ENCODE peak calls at places on chromosomes 7 and 10, in five cellular contexts. One of them, this sample, is unnamed.

GRCh38 chr10:127182161-127182560 is 14.2 kb downstream of the INSYN2A start:
- DNase-seq in HFF-Myc: no peak
- DNase-seq in substantia nigra: no peak
- DNase-seq in stimulated activated CD4-positive, alpha-beta T cell treated with anti-CD3 and anti-CD28 coated beads, Interleukin-1b, Interleukin-23, amount 100 ng/mL, for 48 hours: no peak
- DNase-seq in effector CD4-positive, alpha-beta T cell: no peak
- DNase-seq in this sample: no peak

GRCh38 chr7:45178241-45179225 is 20.9 kb downstream of the RAMP3 start:
- DNase-seq in HFF-Myc: no peak
- DNase-seq in substantia nigra: no peak
- DNase-seq in stimulated activated CD4-positive, alpha-beta T cell treated with anti-CD3 and anti-CD28 coated beads, Interleukin-1b, Interleukin-23, amount 100 ng/mL, for 48 hours: no peak
- DNase-seq in effector CD4-positive, alpha-beta T cell: no peak
- DNase-seq in this sample: no peak

GRCh38 chr10:86952106-86952505 is 5.3 kb downstream of the MMRN2 start:
- DNase-seq in HFF-Myc: no peak
- DNase-seq in substantia nigra: no peak
- DNase-seq in stimulated activated CD4-positive, alpha-beta T cell treated with anti-CD3 and anti-CD28 coated beads, Interleukin-1b, Interleukin-23, amount 100 ng/mL, for 48 hours: no peak
- DNase-seq in effector CD4-positive, alpha-beta T cell: no peak
- DNase-seq in this sample: no peak

GRCh38 chr7:151228024-151228866 is 1.2 kb upstream of the ABCF2 start:
- DNase-seq in HFF-Myc: no peak
- DNase-seq in substantia nigra: no peak
- DNase-seq in stimulated activated CD4-positive, alpha-beta T cell treated with anti-CD3 and anti-CD28 coated beads, Interleukin-1b, Interleukin-23, amount 100 ng/mL, for 48 hours: no peak
- DNase-seq in effector CD4-positive, alpha-beta T cell: no peak
- DNase-seq in this sample: no peak

GRCh38 chr10:126218174-126218573 is 170.1 kb downstream of the ADAM12 start:
- DNase-seq in HFF-Myc: no peak
- DNase-seq in substantia nigra: no peak
- DNase-seq in stimulated activated CD4-positive, alpha-beta T cell treated with anti-CD3 and anti-CD28 coated beads, Interleukin-1b, Interleukin-23, amount 100 ng/mL, for 48 hours: no peak
- DNase-seq in effector CD4-positive, alpha-beta T cell: no peak
- DNase-seq in this sample: no peak

GRCh38 chr10:43299579-43299978 is 32.7 kb upstream of the RASGEF1A start:
- DNase-seq in HFF-Myc: no peak
- DNase-seq in substantia nigra: no peak
- DNase-seq in stimulated activated CD4-positive, alpha-beta T cell treated with anti-CD3 and anti-CD28 coated beads, Interleukin-1b, Interleukin-23, amount 100 ng/mL, for 48 hours: peak
- DNase-seq in effector CD4-positive, alpha-beta T cell: peak
- DNase-seq in this sample: peak

GRCh38 chr10:124650820-124651401 is 93.3 kb downstream of the FAM53B start:
- DNase-seq in HFF-Myc: no peak
- DNase-seq in substantia nigra: no peak
- DNase-seq in stimulated activated CD4-positive, alpha-beta T cell treated with anti-CD3 and anti-CD28 coated beads, Interleukin-1b, Interleukin-23, amount 100 ng/mL, for 48 hours: peak
- DNase-seq in effector CD4-positive, alpha-beta T cell: peak
- DNase-seq in this sample: peak

GRCh38 chr7:106064329-106064728 is 47.8 kb downstream of the SYPL1 start:
- DNase-seq in HFF-Myc: no peak
- DNase-seq in substantia nigra: no peak
- DNase-seq in stimulated activated CD4-positive, alpha-beta T cell treated with anti-CD3 and anti-CD28 coated beads, Interleukin-1b, Interleukin-23, amount 100 ng/mL, for 48 hours: no peak
- DNase-seq in effector CD4-positive, alpha-beta T cell: no peak
- DNase-seq in this sample: no peak

GRCh38 chr10:760622-761021 is 71.2 kb upstream of the DIP2C start:
- DNase-seq in HFF-Myc: no peak
- DNase-seq in substantia nigra: no peak
- DNase-seq in stimulated activated CD4-positive, alpha-beta T cell treated with anti-CD3 and anti-CD28 coated beads, Interleukin-1b, Interleukin-23, amount 100 ng/mL, for 48 hours: no peak
- DNase-seq in effector CD4-positive, alpha-beta T cell: no peak
- DNase-seq in this sample: no peak

GRCh38 chr7:4479367-4480039 is 202.6 kb upstream of the FOXK1 start:
- DNase-seq in HFF-Myc: peak
- DNase-seq in substantia nigra: no peak
- DNase-seq in stimulated activated CD4-positive, alpha-beta T cell treated with anti-CD3 and anti-CD28 coated beads, Interleukin-1b, Interleukin-23, amount 100 ng/mL, for 48 hours: no peak
- DNase-seq in effector CD4-positive, alpha-beta T cell: no peak
- DNase-seq in this sample: no peak

GRCh38 chr10:22230331-22230833 is 12.6 kb upstream of the EBLN1 start:
- DNase-seq in HFF-Myc: peak
- DNase-seq in substantia nigra: no peak
- DNase-seq in stimulated activated CD4-positive, alpha-beta T cell treated with anti-CD3 and anti-CD28 coated beads, Interleukin-1b, Interleukin-23, amount 100 ng/mL, for 48 hours: peak
- DNase-seq in effector CD4-positive, alpha-beta T cell: peak
- DNase-seq in this sample: peak

GRCh38 chr7:22351329-22351692 is 5.6 kb downstream of the RAPGEF5 start:
- DNase-seq in HFF-Myc: no peak
- DNase-seq in substantia nigra: no peak
- DNase-seq in stimulated activated CD4-positive, alpha-beta T cell treated with anti-CD3 and anti-CD28 coated beads, Interleukin-1b, Interleukin-23, amount 100 ng/mL, for 48 hours: no peak
- DNase-seq in effector CD4-positive, alpha-beta T cell: no peak
- DNase-seq in this sample: no peak

GRCh38 chr7:13633857-13634256 is 355.6 kb downstream of the ETV1 start:
- DNase-seq in HFF-Myc: no peak
- DNase-seq in substantia nigra: no peak
- DNase-seq in stimulated activated CD4-positive, alpha-beta T cell treated with anti-CD3 and anti-CD28 coated beads, Interleukin-1b, Interleukin-23, amount 100 ng/mL, for 48 hours: no peak
- DNase-seq in effector CD4-positive, alpha-beta T cell: no peak
- DNase-seq in this sample: no peak

GRCh38 chr10:58791137-58791536 is 278.5 kb downstream of the BICC1 start:
- DNase-seq in HFF-Myc: no peak
- DNase-seq in substantia nigra: no peak
- DNase-seq in stimulated activated CD4-positive, alpha-beta T cell treated with anti-CD3 and anti-CD28 coated beads, Interleukin-1b, Interleukin-23, amount 100 ng/mL, for 48 hours: no peak
- DNase-seq in effector CD4-positive, alpha-beta T cell: no peak
- DNase-seq in this sample: no peak

GRCh38 chr7:30038182-30038980 is 10.2 kb downstream of the PLEKHA8 start:
- DNase-seq in HFF-Myc: no peak
- DNase-seq in substantia nigra: no peak
- DNase-seq in stimulated activated CD4-positive, alpha-beta T cell treated with anti-CD3 and anti-CD28 coated beads, Interleukin-1b, Interleukin-23, amount 100 ng/mL, for 48 hours: no peak
- DNase-seq in effector CD4-positive, alpha-beta T cell: no peak
- DNase-seq in this sample: no peak

GRCh38 chr7:138797715-138798320 is at the start of the genes ATP6V0A4 and TMEM213:
- DNase-seq in HFF-Myc: no peak
- DNase-seq in substantia nigra: no peak
- DNase-seq in stimulated activated CD4-positive, alpha-beta T cell treated with anti-CD3 and anti-CD28 coated beads, Interleukin-1b, Interleukin-23, amount 100 ng/mL, for 48 hours: no peak
- DNase-seq in effector CD4-positive, alpha-beta T cell: no peak
- DNase-seq in this sample: peak

GRCh38 chr7:2614646-2615330 is 17.0 kb upstream of the TTYH3 start:
- DNase-seq in HFF-Myc: no peak
- DNase-seq in substantia nigra: no peak
- DNase-seq in stimulated activated CD4-positive, alpha-beta T cell treated with anti-CD3 and anti-CD28 coated beads, Interleukin-1b, Interleukin-23, amount 100 ng/mL, for 48 hours: no peak
- DNase-seq in effector CD4-positive, alpha-beta T cell: no peak
- DNase-seq in this sample: no peak

GRCh38 chr10:61110188-61110844 is 166.3 kb upstream of the RHOBTB1 start:
- DNase-seq in HFF-Myc: no peak
- DNase-seq in substantia nigra: no peak
- DNase-seq in stimulated activated CD4-positive, alpha-beta T cell treated with anti-CD3 and anti-CD28 coated beads, Interleukin-1b, Interleukin-23, amount 100 ng/mL, for 48 hours: no peak
- DNase-seq in effector CD4-positive, alpha-beta T cell: no peak
- DNase-seq in this sample: no peak

GRCh38 chr10:46537309-46537708 is 19.1 kb downstream of the GPRIN2 start:
- DNase-seq in HFF-Myc: no peak
- DNase-seq in substantia nigra: no peak
- DNase-seq in stimulated activated CD4-positive, alpha-beta T cell treated with anti-CD3 and anti-CD28 coated beads, Interleukin-1b, Interleukin-23, amount 100 ng/mL, for 48 hours: no peak
- DNase-seq in effector CD4-positive, alpha-beta T cell: no peak
- DNase-seq in this sample: no peak

GRCh38 chr7:36742911-36743775 is 18.8 kb upstream of the AOAH start:
- DNase-seq in HFF-Myc: no peak
- DNase-seq in substantia nigra: no peak
- DNase-seq in stimulated activated CD4-positive, alpha-beta T cell treated with anti-CD3 and anti-CD28 coated beads, Interleukin-1b, Interleukin-23, amount 100 ng/mL, for 48 hours: no peak
- DNase-seq in effector CD4-positive, alpha-beta T cell: no peak
- DNase-seq in this sample: no peak

GRCh38 chr7:15829689-15830088 is 143.2 kb upstream of the MEOX2 start:
- DNase-seq in HFF-Myc: no peak
- DNase-seq in substantia nigra: no peak
- DNase-seq in stimulated activated CD4-positive, alpha-beta T cell treated with anti-CD3 and anti-CD28 coated beads, Interleukin-1b, Interleukin-23, amount 100 ng/mL, for 48 hours: no peak
- DNase-seq in effector CD4-positive, alpha-beta T cell: no peak
- DNase-seq in this sample: no peak

GRCh38 chr7:137475966-137476365 is 132.4 kb upstream of the PTN start:
- DNase-seq in HFF-Myc: no peak
- DNase-seq in substantia nigra: no peak
- DNase-seq in stimulated activated CD4-positive, alpha-beta T cell treated with anti-CD3 and anti-CD28 coated beads, Interleukin-1b, Interleukin-23, amount 100 ng/mL, for 48 hours: no peak
- DNase-seq in effector CD4-positive, alpha-beta T cell: no peak
- DNase-seq in this sample: no peak

GRCh38 chr7:87599336-87599735 is 1.3 kb downstream of the ABCB1 start:
- DNase-seq in HFF-Myc: no peak
- DNase-seq in substantia nigra: no peak
- DNase-seq in stimulated activated CD4-positive, alpha-beta T cell treated with anti-CD3 and anti-CD28 coated beads, Interleukin-1b, Interleukin-23, amount 100 ng/mL, for 48 hours: peak
- DNase-seq in effector CD4-positive, alpha-beta T cell: no peak
- DNase-seq in this sample: peak

GRCh38 chr10:62171791-62172190 is 96.9 kb downstream of the RTKN2 start:
- DNase-seq in HFF-Myc: peak
- DNase-seq in substantia nigra: no peak
- DNase-seq in stimulated activated CD4-positive, alpha-beta T cell treated with anti-CD3 and anti-CD28 coated beads, Interleukin-1b, Interleukin-23, amount 100 ng/mL, for 48 hours: no peak
- DNase-seq in effector CD4-positive, alpha-beta T cell: no peak
- DNase-seq in this sample: no peak

GRCh38 chr7:106818736-106819135 is 46.3 kb upstream of the PIK3CG start:
- DNase-seq in HFF-Myc: no peak
- DNase-seq in substantia nigra: no peak
- DNase-seq in stimulated activated CD4-positive, alpha-beta T cell treated with anti-CD3 and anti-CD28 coated beads, Interleukin-1b, Interleukin-23, amount 100 ng/mL, for 48 hours: no peak
- DNase-seq in effector CD4-positive, alpha-beta T cell: no peak
- DNase-seq in this sample: no peak

GRCh38 chr7:25820432-25821040 is 331.5 kb upstream of the NFE2L3 start:
- DNase-seq in HFF-Myc: no peak
- DNase-seq in substantia nigra: no peak
- DNase-seq in stimulated activated CD4-positive, alpha-beta T cell treated with anti-CD3 and anti-CD28 coated beads, Interleukin-1b, Interleukin-23, amount 100 ng/mL, for 48 hours: no peak
- DNase-seq in effector CD4-positive, alpha-beta T cell: no peak
- DNase-seq in this sample: no peak

GRCh38 chr10:86443069-86443468 is 76.5 kb upstream of the GRID1 start:
- DNase-seq in HFF-Myc: no peak
- DNase-seq in substantia nigra: no peak
- DNase-seq in stimulated activated CD4-positive, alpha-beta T cell treated with anti-CD3 and anti-CD28 coated beads, Interleukin-1b, Interleukin-23, amount 100 ng/mL, for 48 hours: no peak
- DNase-seq in effector CD4-positive, alpha-beta T cell: no peak
- DNase-seq in this sample: no peak

GRCh38 chr7:139914306-139914747 is 85.3 kb downstream of the TBXAS1 start:
- DNase-seq in HFF-Myc: no peak
- DNase-seq in substantia nigra: no peak
- DNase-seq in stimulated activated CD4-positive, alpha-beta T cell treated with anti-CD3 and anti-CD28 coated beads, Interleukin-1b, Interleukin-23, amount 100 ng/mL, for 48 hours: no peak
- DNase-seq in effector CD4-positive, alpha-beta T cell: no peak
- DNase-seq in this sample: no peak

GRCh38 chr10:9762966-9763656 is 1254.6 kb upstream of the CELF2 start:
- DNase-seq in HFF-Myc: peak
- DNase-seq in substantia nigra: no peak
- DNase-seq in stimulated activated CD4-positive, alpha-beta T cell treated with anti-CD3 and anti-CD28 coated beads, Interleukin-1b, Interleukin-23, amount 100 ng/mL, for 48 hours: no peak
- DNase-seq in effector CD4-positive, alpha-beta T cell: no peak
- DNase-seq in this sample: no peak

GRCh38 chr10:111076191-111076681 is 593 bp upstream of the ADRA2A start:
- DNase-seq in HFF-Myc: no peak
- DNase-seq in substantia nigra: peak
- DNase-seq in stimulated activated CD4-positive, alpha-beta T cell treated with anti-CD3 and anti-CD28 coated beads, Interleukin-1b, Interleukin-23, amount 100 ng/mL, for 48 hours: peak
- DNase-seq in effector CD4-positive, alpha-beta T cell: peak
- DNase-seq in this sample: peak

GRCh38 chr10:119216137-119216536 is 8.8 kb downstream of the GRK5 start:
- DNase-seq in HFF-Myc: no peak
- DNase-seq in substantia nigra: no peak
- DNase-seq in stimulated activated CD4-positive, alpha-beta T cell treated with anti-CD3 and anti-CD28 coated beads, Interleukin-1b, Interleukin-23, amount 100 ng/mL, for 48 hours: no peak
- DNase-seq in effector CD4-positive, alpha-beta T cell: no peak
- DNase-seq in this sample: no peak

GRCh38 chr7:151410405-151411390 is 860 bp upstream of the WDR86 start:
- DNase-seq in HFF-Myc: no peak
- DNase-seq in substantia nigra: no peak
- DNase-seq in stimulated activated CD4-positive, alpha-beta T cell treated with anti-CD3 and anti-CD28 coated beads, Interleukin-1b, Interleukin-23, amount 100 ng/mL, for 48 hours: no peak
- DNase-seq in effector CD4-positive, alpha-beta T cell: no peak
- DNase-seq in this sample: peak

GRCh38 chr7:157558061-157558460 is 221.3 kb downstream of the DNAJB6 start:
- DNase-seq in HFF-Myc: no peak
- DNase-seq in substantia nigra: no peak
- DNase-seq in stimulated activated CD4-positive, alpha-beta T cell treated with anti-CD3 and anti-CD28 coated beads, Interleukin-1b, Interleukin-23, amount 100 ng/mL, for 48 hours: no peak
- DNase-seq in effector CD4-positive, alpha-beta T cell: no peak
- DNase-seq in this sample: no peak

GRCh38 chr7:3007696-3008095 is 36.0 kb downstream of the CARD11 start:
- DNase-seq in HFF-Myc: no peak
- DNase-seq in substantia nigra: no peak
- DNase-seq in stimulated activated CD4-positive, alpha-beta T cell treated with anti-CD3 and anti-CD28 coated beads, Interleukin-1b, Interleukin-23, amount 100 ng/mL, for 48 hours: no peak
- DNase-seq in effector CD4-positive, alpha-beta T cell: no peak
- DNase-seq in this sample: no peak